ENCODE peak calls at places on chromosomes 16 and 17, in ten cellular contexts. G is HCT116, K is mammary epithelial cell, C is GM23338, R is fibroblast of lung, O is hepatocyte, E is OCI-LY7, W is endothelial cell of umbilical vein, S is astrocyte, T is K562. J is an unnamed sample.

GRCh38 chr16:85310868-85311585 is 198.8 kb upstream of the CIBAR2 start:
- DNase-seq in R (no peak), T (no peak), C (peak; percentile 51), K (no peak), E (peak; percentile 57), S (no peak), G (no peak), O (no peak), W (no peak), J (no peak)

GRCh38 chr16:14249291-14250032 is 178.3 kb downstream of the MRTFB start:
- DNase-seq in R (peak; percentile 63), W (peak; percentile 62), O (peak; percentile 40), G (peak; percentile 12), E (peak; percentile 62), K (peak; percentile 11), T (peak; percentile 37), S (no peak), C (peak; percentile 71), J (peak; percentile 54)

GRCh38 chr17:9985622-9986021 is 80.6 kb upstream of the RCVRN start:
- DNase-seq in R (no peak), G (no peak), C (no peak), K (no peak), S (no peak), W (no peak), O (no peak), T (no peak), E (no peak), J (no peak)

GRCh38 chr16:65125871-65126270 is 4.0 kb upstream of the CDH11 start:
- DNase-seq in O (peak; percentile 72), G (no peak), R (no peak), W (no peak), C (no peak), S (no peak), E (no peak), K (no peak), T (no peak), J (no peak)

GRCh38 chr17:13671341-13671740 is 69.6 kb upstream of the HS3ST3A1 start:
- DNase-seq in K (no peak), C (peak; percentile 25), O (no peak), W (no peak), S (peak; percentile 43), R (no peak), T (no peak), E (no peak), G (no peak), J (peak; percentile 44)

GRCh38 chr16:72787519-72788268 is 260.2 kb downstream of the ZFHX3 start:
- DNase-seq in E (no peak), W (peak; percentile 86), O (peak; percentile 91), C (peak; percentile 72), G (no peak), R (peak; percentile 89), K (peak; percentile 82), S (peak; percentile 89), T (no peak), J (peak; percentile 70)

GRCh38 chr16:21602785-21603184 is 3.4 kb downstream of the METTL9 start:
- DNase-seq in R (no peak), T (no peak), W (no peak), O (no peak), S (no peak), E (no peak), K (no peak), G (no peak), C (no peak), J (no peak)

GRCh38 chr17:9200699-9201359 is 179.5 kb downstream of the NTN1 start:
- DNase-seq in C (no peak), W (no peak), G (no peak), E (no peak), K (no peak), S (no peak), R (no peak), T (no peak), O (no peak), J (no peak)

GRCh38 chr16:80285089-80285488 is 255.7 kb upstream of the DYNLRB2 start:
- DNase-seq in R (peak; percentile 26), S (peak; percentile 90), O (peak; percentile 39), T (no peak), W (no peak), E (no peak), C (no peak), G (no peak), K (peak; percentile 78), J (no peak)

GRCh38 chr16:57071840-57072541 is 20.4 kb upstream of the CPNE2 start:
- DNase-seq in O (no peak), W (peak; percentile 39), T (no peak), S (peak; percentile 63), K (peak; percentile 83), E (no peak), G (peak; percentile 26), C (no peak), R (peak; percentile 13), J (peak; percentile 72)

GRCh38 chr16:86075839-86076440 is 177.0 kb downstream of the IRF8 start:
- DNase-seq in W (no peak), E (no peak), O (no peak), S (no peak), R (no peak), K (no peak), G (no peak), C (no peak), T (no peak), J (no peak)

GRCh38 chr17:50863221-50863843 is 2.8 kb downstream of the TOB1 start:
- DNase-seq in C (peak; percentile 79), W (peak; percentile 28), T (no peak), E (peak; percentile 41), S (no peak), O (peak; percentile 60), G (peak; percentile 36), R (peak; percentile 49), K (peak; percentile 32), J (peak; percentile 67)

GRCh38 chr16:57734308-57734924 is 1.2 kb upstream of the KATNB1 start:
- DNase-seq in K (no peak), T (no peak), O (no peak), R (no peak), S (no peak), G (no peak), W (no peak), E (no peak), C (no peak), J (no peak)

DNA sequence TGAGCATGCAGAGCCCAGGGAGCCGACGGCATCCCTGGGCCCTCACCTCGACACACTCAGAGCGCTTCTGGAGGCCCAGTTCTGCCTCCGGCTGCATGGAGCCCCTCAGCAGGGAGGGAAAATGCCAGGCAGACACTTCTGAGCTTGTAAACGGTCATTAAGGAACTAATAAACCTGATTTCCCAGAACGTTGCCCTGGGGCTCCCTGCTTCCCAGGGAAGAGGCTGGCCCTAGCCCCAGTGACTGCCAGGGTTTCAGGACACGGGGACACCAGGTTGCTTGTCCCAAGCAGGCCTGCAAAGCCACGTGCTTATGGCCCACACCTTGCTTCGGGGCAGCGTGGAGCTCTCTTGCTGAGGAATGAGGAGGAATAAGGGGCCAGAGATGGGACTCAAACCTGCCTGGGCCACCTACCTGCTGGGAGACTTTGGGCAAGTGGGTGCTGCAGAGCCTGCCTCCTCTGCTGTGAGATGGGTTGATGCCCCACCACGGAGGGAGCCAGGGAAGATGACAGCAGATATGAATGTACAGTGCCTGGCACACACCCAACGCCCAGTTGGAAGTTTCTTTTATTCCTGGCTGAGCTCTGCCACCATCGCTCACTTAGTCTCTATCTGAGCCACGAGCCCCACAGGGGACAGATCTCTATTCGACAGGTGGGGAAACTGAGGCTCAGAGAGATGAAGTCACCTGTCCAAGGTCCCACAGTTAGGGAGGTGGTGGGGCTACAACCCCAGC is 5.4 kb downstream of the RHBDF2 start:
- DNase-seq in S (no peak), T (no peak), W (no peak), O (no peak), R (no peak), E (no peak), G (no peak), K (no peak), C (no peak), J (no peak)
- H3K79me2 ChIP-seq in S (peaks cover 36% of the 10 kb centered on the region), T (no peaks in the 10 kb centered on the region), W (peaks cover 19% of the 10 kb centered on the region), O (peaks cover 10% of the 10 kb centered on the region), R (no peaks in the 10 kb centered on the region), E (peaks cover 47% of the 10 kb centered on the region), G (peaks cover 54% of the 10 kb centered on the region), K (peaks cover 78% of the 10 kb centered on the region), C (peaks cover 3% of the 10 kb centered on the region), J (peaks cover 48% of the 10 kb centered on the region)

DNA sequence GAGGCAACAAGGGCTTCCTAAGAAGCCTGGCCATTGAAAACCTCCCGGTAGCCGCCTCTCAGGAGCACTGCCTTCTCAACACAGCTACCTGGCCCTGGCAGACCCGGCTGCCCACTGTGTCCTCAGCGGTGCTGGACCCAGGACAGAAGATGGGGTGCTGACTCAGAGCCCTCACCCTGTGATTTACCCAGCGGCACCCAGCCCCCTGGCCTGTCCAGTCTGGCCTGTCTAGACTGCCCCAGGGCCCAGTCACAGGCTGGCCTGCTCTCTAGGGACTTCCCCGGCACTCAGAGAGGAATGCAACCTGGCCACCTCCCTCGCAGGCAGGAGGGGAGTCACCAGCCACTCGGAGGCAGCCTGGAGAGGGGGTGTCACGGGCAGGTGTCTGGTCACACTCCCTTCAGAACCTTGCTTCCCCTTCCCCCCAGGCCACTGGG is 20.1 kb downstream of the PIEZO1 start:
- DNase-seq in R (no peak), T (no peak), O (peak; percentile 83), W (no peak), G (no peak), C (peak; percentile 49), E (no peak), S (no peak), K (peak; percentile 92), J (peak; percentile 83)
- TF ChIP-seq CTCF in R (no peak), T (no peak), O (no peak), W (no peak), G (no peak), C (no peak), E (no peak), S (no peak), K (no peak), J (no peak)

GRCh38 chr17:65028537-65028843 is 28.1 kb downstream of the GNA13 start:
- DNase-seq in T (no peak), E (no peak), O (no peak), S (no peak), K (no peak), R (no peak), W (no peak), G (no peak), C (no peak), J (no peak)
- H3K79me2 ChIP-seq in T (peaks cover 80% of the 10 kb centered on the region), E (peaks cover 100% of the 10 kb centered on the region), O (peaks cover 99% of the 10 kb centered on the region), S (peaks cover 83% of the 10 kb centered on the region), K (peaks cover 98% of the 10 kb centered on the region), R (peaks cover 72% of the 10 kb centered on the region), W (peaks cover 87% of the 10 kb centered on the region), G (peaks cover 92% of the 10 kb centered on the region), C (peaks cover 97% of the 10 kb centered on the region), J (peaks cover 88% of the 10 kb centered on the region)

GRCh38 chr16:24583494-24583893 is 44.1 kb downstream of the RBBP6 start:
- DNase-seq in O (no peak), S (no peak), G (no peak), R (no peak), E (no peak), C (no peak), T (no peak), W (no peak), K (no peak), J (no peak)

GRCh38 chr16:24577167-24577566 is 37.8 kb downstream of the RBBP6 start:
- DNase-seq in R (no peak), T (no peak), O (no peak), E (no peak), K (no peak), W (peak; percentile 94), G (no peak), S (peak; percentile 4), C (no peak), J (no peak)

DNA sequence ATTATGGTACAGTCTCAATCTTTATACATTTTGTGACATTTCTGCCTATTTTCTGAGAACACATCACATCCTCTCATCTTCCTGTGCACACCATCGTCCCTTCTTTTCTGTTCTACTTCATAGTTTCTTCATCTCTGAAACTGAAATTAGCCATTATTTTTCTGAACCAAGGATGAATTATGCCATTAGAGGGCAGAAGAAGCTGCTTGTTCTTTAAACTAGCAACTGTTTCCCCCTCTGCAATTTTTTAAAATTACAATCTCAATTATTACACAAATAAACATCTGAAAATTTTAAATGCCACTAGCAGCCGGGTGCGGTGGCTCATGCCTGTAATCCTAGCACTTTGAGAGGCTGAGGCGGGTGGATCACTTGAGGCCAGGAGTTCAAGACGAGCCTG is 41.3 kb downstream of the RBBP6 start:
- DNase-seq in C (no peak), E (no peak), T (no peak), O (peak; percentile 6), S (peak; percentile 16), G (no peak), R (peak; percentile 76), W (peak; percentile 55), K (peak; percentile 6), J (peak; percentile 53)
- TF ChIP-seq CTCF in C (peak; percentile 31), E (peak; percentile 46), T (no peak), O (peak; percentile 50), S (peak; percentile 37), G (peak; percentile 50), R (peak; percentile 49), W (peak; percentile 14), K (peak; percentile 52), J (peak; percentile 64)